ENCODE peak calls at places on chromosomes 16 and 17, in six cellular contexts. M, I, Z, C, G and V are unnamed samples.
A peak's percentile ranks its signal among the peaks of the same experiment; 100 is the strongest.

GRCh38 chr16:84532299-84532724 is 27.9 kb upstream of the MEAK7 start:
- DNase-seq in M (peak; percentile 96), I (peak; percentile 87), Z (peak; percentile 54), C (peak; percentile 98), G (peak; percentile 84), V (no peak)

GRCh38 chr17:61409301-61410099 is 9.9 kb downstream of the TBX2 start:
- DNase-seq in M (peak; percentile 63), I (no peak), Z (peak; percentile 91), C (peak; percentile 57), G (peak; percentile 86), V (no peak)

GRCh38 chr16:68355447-68356248 is 44.8 kb downstream of the PRMT7 start:
- DNase-seq in M (no peak), I (no peak), Z (no peak), C (no peak), G (no peak), V (no peak)

GRCh38 chr17:732788-733720 is 658 bp downstream of the TLCD3A start:
- DNase-seq in M (peak; percentile 20), I (peak; percentile 37), Z (peak; percentile 68), C (peak; percentile 44), G (peak; percentile 79), V (no peak)

GRCh38 chr17:39194089-39194984 is 3.1 kb downstream of the CACNB1 start:
- DNase-seq in M (peak; percentile 70), I (peak; percentile 58), Z (peak; percentile 61), C (peak; percentile 68), G (no peak), V (no peak)

GRCh38 chr17:13256545-13256944 is 238.7 kb upstream of the ELAC2 start:
- DNase-seq in M (no peak), I (no peak), Z (no peak), C (no peak), G (no peak), V (no peak)

GRCh38 chr16:79599837-79600635 is 501 bp downstream of the MAF start:
- DNase-seq in M (peak; percentile 29), I (peak; percentile 42), Z (peak; percentile 82), C (peak; percentile 35), G (peak; percentile 91), V (no peak)

GRCh38 chr17:64355536-64356303 is 34.9 kb downstream of the PECAM1 start:
- DNase-seq in M (peak; percentile 64), I (no peak), Z (no peak), C (peak; percentile 73), G (no peak), V (no peak)

GRCh38 chr16:53849585-53849984 is 145.6 kb downstream of the FTO start:
- DNase-seq in M (no peak), I (no peak), Z (no peak), C (no peak), G (no peak), V (peak; percentile 33)

GRCh38 chr16:61263400-61263799 is 772.8 kb downstream of the CDH8 start:
- DNase-seq in M (no peak), I (no peak), Z (no peak), C (no peak), G (no peak), V (no peak)

GRCh38 chr17:68507581-68507980 is 4.6 kb upstream of the PRKAR1A start:
- DNase-seq in M (no peak), I (no peak), Z (no peak), C (no peak), G (no peak), V (no peak)

GRCh38 chr17:82959242-82959930 is 119.6 kb upstream of the ZNF750 start:
- DNase-seq in M (no peak), I (no peak), Z (no peak), C (no peak), G (peak; percentile 36), V (no peak)

GRCh38 chr17:9021158-9021984 is at the start of gene NTN1:
- DNase-seq in M (peak; percentile 11), I (no peak), Z (peak; percentile 77), C (peak; percentile 35), G (peak; percentile 82), V (no peak)

GRCh38 chr17:45946841-45947256 is 52.2 kb upstream of the STH start:
- DNase-seq in M (peak; percentile 12), I (no peak), Z (no peak), C (no peak), G (no peak), V (no peak)

GRCh38 chr17:18177137-18177536 is 6.5 kb upstream of the ALKBH5 start:
- DNase-seq in M (no peak), I (no peak), Z (no peak), C (no peak), G (no peak), V (no peak)

GRCh38 chr16:88538366-88539060 is 31.7 kb upstream of the ZC3H18 start:
- DNase-seq in M (no peak), I (no peak), Z (no peak), C (no peak), G (no peak), V (no peak)

GRCh38 chr17:15091825-15092224 is 173.3 kb downstream of the PMP22 start:
- DNase-seq in M (no peak), I (no peak), Z (no peak), C (no peak), G (no peak), V (no peak)

GRCh38 chr16:2769100-2769529 is 8.0 kb downstream of the ELOB start:
- DNase-seq in M (no peak), I (no peak), Z (no peak), C (no peak), G (peak; percentile 59), V (no peak)

GRCh38 chr16:25859645-25860044 is 167.9 kb downstream of the HS3ST4 start:
- DNase-seq in M (no peak), I (no peak), Z (no peak), C (no peak), G (no peak), V (no peak)

GRCh38 chr17:38352245-38353083 is 820 bp downstream of the SOCS7 start:
- DNase-seq in M (peak; percentile 22), I (peak; percentile 23), Z (peak; percentile 34), C (peak; percentile 17), G (peak; percentile 86), V (no peak)

GRCh38 chr16:48076455-48077012 is 79.3 kb downstream of the ABCC12 start:
- DNase-seq in M (peak; percentile 25), I (peak; percentile 76), Z (peak; percentile 56), C (peak; percentile 58), G (no peak), V (no peak)

GRCh38 chr17:31051517-31051916 is 43.3 kb upstream of the NF1 start:
- DNase-seq in M (no peak), I (no peak), Z (no peak), C (peak; percentile 5), G (no peak), V (no peak)

GRCh38 chr17:82148997-82149396 is 51.0 kb upstream of the FASN start:
- DNase-seq in M (no peak), I (no peak), Z (no peak), C (no peak), G (no peak), V (no peak)

GRCh38 chr17:62720126-62720850 is 87.8 kb downstream of the MARCHF10 start:
- DNase-seq in M (no peak), I (no peak), Z (no peak), C (no peak), G (no peak), V (peak; percentile 28)

GRCh38 chr17:81254955-81255717 is 16.0 kb downstream of the NDUFAF8 start:
- DNase-seq in M (peak; percentile 79), I (peak; percentile 79), Z (peak; percentile 89), C (peak; percentile 74), G (peak; percentile 86), V (no peak)

GRCh38 chr17:17401271-17401781 is 75.5 kb upstream of the MED9 start:
- DNase-seq in M (no peak), I (no peak), Z (no peak), C (peak; percentile 33), G (no peak), V (no peak)

GRCh38 chr17:35496470-35497290 is 40.8 kb downstream of the SLFN12L start:
- DNase-seq in M (no peak), I (no peak), Z (no peak), C (no peak), G (no peak), V (no peak)

GRCh38 chr16:55624696-55625095 is 31.1 kb upstream of the SLC6A2 start:
- DNase-seq in M (no peak), I (no peak), Z (no peak), C (no peak), G (no peak), V (no peak)

GRCh38 chr17:59870482-59870881 is 22.3 kb downstream of the TUBD1 start:
- DNase-seq in M (no peak), I (no peak), Z (no peak), C (no peak), G (no peak), V (no peak)

GRCh38 chr16:86692476-86692875 is 114.1 kb downstream of the FOXL1 start:
- DNase-seq in M (no peak), I (no peak), Z (no peak), C (no peak), G (no peak), V (no peak)
- H3K4me3 ChIP-seq in M (no peak overlapping the region), I (no peak overlapping the region), Z (no peak overlapping the region), C (no peak overlapping the region), G (no peak overlapping the region), V (no peak overlapping the region)

GRCh38 chr16:4385789-4386451 is 14.3 kb downstream of the VASN start:
- DNase-seq in M (no peak), I (no peak), Z (no peak), C (no peak), G (no peak), V (no peak)
- H3K4me3 ChIP-seq in M (no peak overlapping the region), I (no peak overlapping the region), Z (no peak overlapping the region), C (no peak overlapping the region), G (no peak overlapping the region), V (no peak overlapping the region)

DNA sequence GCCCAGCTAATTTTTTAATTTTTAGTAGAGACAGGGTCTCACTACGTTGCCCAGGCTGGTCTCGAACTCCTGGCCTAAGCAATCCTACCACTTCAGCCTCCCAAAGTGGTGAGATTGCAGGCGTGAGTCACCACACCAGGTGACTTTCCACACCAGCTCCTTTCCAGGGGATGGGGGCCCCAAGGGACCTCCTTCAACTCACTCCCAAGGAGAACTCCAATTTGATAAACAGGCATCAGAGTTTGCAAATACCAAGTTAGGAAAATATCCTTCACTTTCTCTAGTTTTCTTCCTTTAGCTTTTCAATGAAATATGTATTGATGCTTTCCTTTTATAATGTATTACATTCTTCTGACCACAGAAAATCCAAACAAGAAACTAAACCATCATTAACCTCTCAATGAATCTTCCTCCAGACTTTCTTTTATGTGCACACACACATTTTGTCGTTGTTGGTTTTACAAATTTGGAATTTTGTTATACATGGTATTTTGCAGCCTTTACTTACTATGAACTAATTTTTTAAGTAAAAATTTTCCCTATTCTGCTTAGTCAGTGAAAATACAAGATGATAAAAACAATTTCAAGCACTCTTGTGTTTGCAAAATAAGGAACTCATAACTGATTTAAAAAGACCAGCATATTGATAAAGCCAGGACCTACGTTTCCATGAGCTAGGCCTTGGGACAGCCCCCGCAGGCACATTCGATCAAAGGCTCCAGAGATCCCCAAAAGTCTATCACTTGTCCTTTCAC is 32.0 kb downstream of the GAS7 start:
- DNase-seq in M (no peak), I (no peak), Z (no peak), C (peak; percentile 68), G (no peak), V (no peak)
- H3K4me3 ChIP-seq in M (no peak overlapping the region), I (no peak overlapping the region), Z (no peak overlapping the region), C (no peak overlapping the region), G (no peak overlapping the region), V (no peak overlapping the region)

DNA sequence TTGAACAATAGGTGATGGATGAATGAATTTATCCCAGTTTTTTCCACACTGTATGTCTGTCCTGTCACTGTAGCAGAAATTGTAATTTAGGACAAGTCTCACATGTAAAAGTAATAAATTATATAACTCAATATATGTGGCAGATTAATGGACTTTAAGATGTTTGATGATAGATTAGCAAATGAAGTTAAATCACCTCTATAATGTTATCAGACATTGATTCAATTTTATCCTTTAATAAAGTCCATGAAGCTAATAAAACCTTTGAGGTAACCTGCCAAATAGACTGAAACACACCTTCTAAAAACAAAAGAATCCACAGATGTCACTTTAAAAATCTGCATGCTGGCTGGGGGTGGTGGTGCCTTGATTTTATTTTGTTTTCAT is 83.3 kb upstream of the CORO6 start:
- DNase-seq in M (no peak), I (no peak), Z (no peak), C (no peak), G (no peak), V (no peak)
- H3K4me3 ChIP-seq in M (no peak overlapping the region), I (no peak overlapping the region), Z (no peak overlapping the region), C (no peak overlapping the region), G (no peak overlapping the region), V (peak overlapping the region; percentile 49)